ENCODE peak calls at places on chromosome 2, in four cellular contexts. One of them, this sample, is unnamed.
A peak's percentile ranks its signal among the peaks of the same experiment; 100 is the strongest.

GRCh38 chr2:233455491-233455890 is 101.2 kb downstream of the DGKD start:
- DNase-seq in NT2/D1: no peak
- DNase-seq in activated CD8-positive, alpha-beta memory T cell treated with anti-CD3 and anti-CD28 coated beads for 1 hour: no peak
- DNase-seq in activated naive CD4-positive, alpha-beta T cell treated with Interleukin-2 at 50 U/mL for 16 hours: no peak
- DNase-seq in this sample: no peak

GRCh38 chr2:222024934-222025890 is 273.6 kb downstream of the PAX3 start:
- DNase-seq in activated naive CD4-positive, alpha-beta T cell treated with Interleukin-2 at 50 U/mL for 16 hours: no peak
- DNase-seq in activated CD8-positive, alpha-beta memory T cell treated with anti-CD3 and anti-CD28 coated beads for 1 hour: no peak
- DNase-seq in NT2/D1: peak; percentile 83
- DNase-seq in this sample: peak; percentile 19

GRCh38 chr2:175030380-175031271 is 25.4 kb upstream of the CHN1 start:
- DNase-seq in activated CD8-positive, alpha-beta memory T cell treated with anti-CD3 and anti-CD28 coated beads for 1 hour: no peak
- DNase-seq in NT2/D1: peak; percentile 39
- DNase-seq in activated naive CD4-positive, alpha-beta T cell treated with Interleukin-2 at 50 U/mL for 16 hours: no peak
- DNase-seq in this sample: peak; percentile 80

GRCh38 chr2:215207791-215208367 is 69.5 kb upstream of the ABCA12 start:
- DNase-seq in NT2/D1: no peak
- DNase-seq in activated CD8-positive, alpha-beta memory T cell treated with anti-CD3 and anti-CD28 coated beads for 1 hour: no peak
- DNase-seq in activated naive CD4-positive, alpha-beta T cell treated with Interleukin-2 at 50 U/mL for 16 hours: no peak
- DNase-seq in this sample: no peak

GRCh38 chr2:85819811-85820510 is 66.2 kb downstream of the ATOH8 start:
- DNase-seq in NT2/D1: no peak
- DNase-seq in activated naive CD4-positive, alpha-beta T cell treated with Interleukin-2 at 50 U/mL for 16 hours: no peak
- DNase-seq in activated CD8-positive, alpha-beta memory T cell treated with anti-CD3 and anti-CD28 coated beads for 1 hour: no peak
- DNase-seq in this sample: no peak

GRCh38 chr2:120729410-120730052 is 6.1 kb upstream of the GLI2 start:
- DNase-seq in activated naive CD4-positive, alpha-beta T cell treated with Interleukin-2 at 50 U/mL for 16 hours: no peak
- DNase-seq in NT2/D1: no peak
- DNase-seq in activated CD8-positive, alpha-beta memory T cell treated with anti-CD3 and anti-CD28 coated beads for 1 hour: no peak
- DNase-seq in this sample: peak; percentile 70

GRCh38 chr2:182504903-182505302 is 78.1 kb upstream of the PDE1A start:
- DNase-seq in activated CD8-positive, alpha-beta memory T cell treated with anti-CD3 and anti-CD28 coated beads for 1 hour: no peak
- DNase-seq in activated naive CD4-positive, alpha-beta T cell treated with Interleukin-2 at 50 U/mL for 16 hours: no peak
- DNase-seq in NT2/D1: no peak
- DNase-seq in this sample: peak; percentile 75

GRCh38 chr2:216555274-216555673 is 56.6 kb downstream of the RPL37A start:
- DNase-seq in activated CD8-positive, alpha-beta memory T cell treated with anti-CD3 and anti-CD28 coated beads for 1 hour: no peak
- DNase-seq in activated naive CD4-positive, alpha-beta T cell treated with Interleukin-2 at 50 U/mL for 16 hours: no peak
- DNase-seq in NT2/D1: no peak
- DNase-seq in this sample: peak; percentile 76

GRCh38 chr2:129849559-129850160 is 129.8 kb upstream of the RAB6C start:
- DNase-seq in activated CD8-positive, alpha-beta memory T cell treated with anti-CD3 and anti-CD28 coated beads for 1 hour: no peak
- DNase-seq in activated naive CD4-positive, alpha-beta T cell treated with Interleukin-2 at 50 U/mL for 16 hours: no peak
- DNase-seq in NT2/D1: peak; percentile 84
- DNase-seq in this sample: peak; percentile 58

GRCh38 chr2:171837736-171838135 is 56.3 kb downstream of the SLC25A12 start:
- DNase-seq in NT2/D1: no peak
- DNase-seq in activated naive CD4-positive, alpha-beta T cell treated with Interleukin-2 at 50 U/mL for 16 hours: no peak
- DNase-seq in activated CD8-positive, alpha-beta memory T cell treated with anti-CD3 and anti-CD28 coated beads for 1 hour: no peak
- DNase-seq in this sample: peak; percentile 84

GRCh38 chr2:85887566-85888019 is 1.2 kb downstream of the ST3GAL5 start:
- DNase-seq in activated naive CD4-positive, alpha-beta T cell treated with Interleukin-2 at 50 U/mL for 16 hours: peak; percentile 53
- DNase-seq in activated CD8-positive, alpha-beta memory T cell treated with anti-CD3 and anti-CD28 coated beads for 1 hour: peak; percentile 35
- DNase-seq in NT2/D1: no peak
- DNase-seq in this sample: peak; percentile 73

GRCh38 chr2:235126771-235127170 is 175.0 kb downstream of the SH3BP4 start:
- DNase-seq in activated naive CD4-positive, alpha-beta T cell treated with Interleukin-2 at 50 U/mL for 16 hours: no peak
- DNase-seq in activated CD8-positive, alpha-beta memory T cell treated with anti-CD3 and anti-CD28 coated beads for 1 hour: no peak
- DNase-seq in NT2/D1: peak; percentile 88
- DNase-seq in this sample: no peak

GRCh38 chr2:200762127-200762526 is 49.6 kb upstream of the BZW1 start:
- DNase-seq in NT2/D1: no peak
- DNase-seq in activated naive CD4-positive, alpha-beta T cell treated with Interleukin-2 at 50 U/mL for 16 hours: no peak
- DNase-seq in activated CD8-positive, alpha-beta memory T cell treated with anti-CD3 and anti-CD28 coated beads for 1 hour: no peak
- DNase-seq in this sample: no peak

GRCh38 chr2:188046437-188046836 is 245.2 kb upstream of the GULP1 start:
- DNase-seq in activated naive CD4-positive, alpha-beta T cell treated with Interleukin-2 at 50 U/mL for 16 hours: no peak
- DNase-seq in activated CD8-positive, alpha-beta memory T cell treated with anti-CD3 and anti-CD28 coated beads for 1 hour: no peak
- DNase-seq in NT2/D1: no peak
- DNase-seq in this sample: peak; percentile 55

GRCh38 chr2:172404824-172405223 is 22.6 kb upstream of the ITGA6 start:
- DNase-seq in activated naive CD4-positive, alpha-beta T cell treated with Interleukin-2 at 50 U/mL for 16 hours: no peak
- DNase-seq in NT2/D1: no peak
- DNase-seq in activated CD8-positive, alpha-beta memory T cell treated with anti-CD3 and anti-CD28 coated beads for 1 hour: no peak
- DNase-seq in this sample: peak; percentile 35

GRCh38 chr2:166417669-166418068 is 41.9 kb upstream of the SCN9A start:
- DNase-seq in activated naive CD4-positive, alpha-beta T cell treated with Interleukin-2 at 50 U/mL for 16 hours: no peak
- DNase-seq in NT2/D1: peak; percentile 5
- DNase-seq in activated CD8-positive, alpha-beta memory T cell treated with anti-CD3 and anti-CD28 coated beads for 1 hour: no peak
- DNase-seq in this sample: peak; percentile 62

GRCh38 chr2:29463181-29463900 is 348.1 kb downstream of the CLIP4 start:
- DNase-seq in NT2/D1: no peak
- DNase-seq in activated naive CD4-positive, alpha-beta T cell treated with Interleukin-2 at 50 U/mL for 16 hours: no peak
- DNase-seq in activated CD8-positive, alpha-beta memory T cell treated with anti-CD3 and anti-CD28 coated beads for 1 hour: no peak
- DNase-seq in this sample: peak; percentile 90

GRCh38 chr2:44938287-44939073 is 3.0 kb upstream of the SIX3 start:
- DNase-seq in NT2/D1: no peak
- DNase-seq in activated CD8-positive, alpha-beta memory T cell treated with anti-CD3 and anti-CD28 coated beads for 1 hour: no peak
- DNase-seq in activated naive CD4-positive, alpha-beta T cell treated with Interleukin-2 at 50 U/mL for 16 hours: no peak
- DNase-seq in this sample: no peak

GRCh38 chr2:167144179-167144898 is 256.1 kb downstream of the XIRP2 start:
- DNase-seq in NT2/D1: no peak
- DNase-seq in activated naive CD4-positive, alpha-beta T cell treated with Interleukin-2 at 50 U/mL for 16 hours: no peak
- DNase-seq in activated CD8-positive, alpha-beta memory T cell treated with anti-CD3 and anti-CD28 coated beads for 1 hour: no peak
- DNase-seq in this sample: peak; percentile 52

GRCh38 chr2:160282063-160282580 is 82.0 kb upstream of the ITGB6 start:
- DNase-seq in activated naive CD4-positive, alpha-beta T cell treated with Interleukin-2 at 50 U/mL for 16 hours: no peak
- DNase-seq in activated CD8-positive, alpha-beta memory T cell treated with anti-CD3 and anti-CD28 coated beads for 1 hour: no peak
- DNase-seq in NT2/D1: no peak
- DNase-seq in this sample: peak; percentile 75

GRCh38 chr2:66477125-66477842 is 42.4 kb downstream of the MEIS1 start:
- DNase-seq in activated CD8-positive, alpha-beta memory T cell treated with anti-CD3 and anti-CD28 coated beads for 1 hour: no peak
- DNase-seq in activated naive CD4-positive, alpha-beta T cell treated with Interleukin-2 at 50 U/mL for 16 hours: no peak
- DNase-seq in NT2/D1: no peak
- DNase-seq in this sample: no peak

GRCh38 chr2:109066501-109066900 is 62.5 kb upstream of the SH3RF3 start:
- DNase-seq in activated naive CD4-positive, alpha-beta T cell treated with Interleukin-2 at 50 U/mL for 16 hours: no peak
- DNase-seq in NT2/D1: no peak
- DNase-seq in activated CD8-positive, alpha-beta memory T cell treated with anti-CD3 and anti-CD28 coated beads for 1 hour: no peak
- DNase-seq in this sample: no peak

GRCh38 chr2:154457291-154457690 is 241.2 kb upstream of the KCNJ3 start:
- DNase-seq in activated CD8-positive, alpha-beta memory T cell treated with anti-CD3 and anti-CD28 coated beads for 1 hour: no peak
- DNase-seq in NT2/D1: no peak
- DNase-seq in activated naive CD4-positive, alpha-beta T cell treated with Interleukin-2 at 50 U/mL for 16 hours: no peak
- DNase-seq in this sample: peak; percentile 36

GRCh38 chr2:241956521-241957110 is 87.1 kb downstream of the RTP5 start:
- DNase-seq in activated naive CD4-positive, alpha-beta T cell treated with Interleukin-2 at 50 U/mL for 16 hours: no peak
- DNase-seq in activated CD8-positive, alpha-beta memory T cell treated with anti-CD3 and anti-CD28 coated beads for 1 hour: no peak
- DNase-seq in NT2/D1: no peak
- DNase-seq in this sample: no peak

GRCh38 chr2:56014075-56014730 is 90.6 kb upstream of the EFEMP1 start:
- DNase-seq in NT2/D1: no peak
- DNase-seq in activated naive CD4-positive, alpha-beta T cell treated with Interleukin-2 at 50 U/mL for 16 hours: no peak
- DNase-seq in activated CD8-positive, alpha-beta memory T cell treated with anti-CD3 and anti-CD28 coated beads for 1 hour: no peak
- DNase-seq in this sample: no peak

GRCh38 chr2:160054984-160055725 is 7.3 kb downstream of the PLA2R1 start:
- DNase-seq in activated CD8-positive, alpha-beta memory T cell treated with anti-CD3 and anti-CD28 coated beads for 1 hour: no peak
- DNase-seq in NT2/D1: peak; percentile 86
- DNase-seq in activated naive CD4-positive, alpha-beta T cell treated with Interleukin-2 at 50 U/mL for 16 hours: no peak
- DNase-seq in this sample: no peak

GRCh38 chr2:28736034-28736433 is 15.6 kb upstream of the PPP1CB start:
- DNase-seq in activated naive CD4-positive, alpha-beta T cell treated with Interleukin-2 at 50 U/mL for 16 hours: no peak
- DNase-seq in NT2/D1: no peak
- DNase-seq in activated CD8-positive, alpha-beta memory T cell treated with anti-CD3 and anti-CD28 coated beads for 1 hour: no peak
- DNase-seq in this sample: peak; percentile 74

GRCh38 chr2:188527110-188527509 is 235.4 kb downstream of the GULP1 start:
- DNase-seq in activated naive CD4-positive, alpha-beta T cell treated with Interleukin-2 at 50 U/mL for 16 hours: no peak
- DNase-seq in NT2/D1: no peak
- DNase-seq in activated CD8-positive, alpha-beta memory T cell treated with anti-CD3 and anti-CD28 coated beads for 1 hour: no peak
- DNase-seq in this sample: peak; percentile 28

GRCh38 chr2:224778474-224778877 is 62.3 kb upstream of the CCDC195 start:
- DNase-seq in NT2/D1: peak; percentile 25
- DNase-seq in activated CD8-positive, alpha-beta memory T cell treated with anti-CD3 and anti-CD28 coated beads for 1 hour: peak; percentile 20
- DNase-seq in activated naive CD4-positive, alpha-beta T cell treated with Interleukin-2 at 50 U/mL for 16 hours: peak; percentile 61
- DNase-seq in this sample: peak; percentile 57

GRCh38 chr2:188403676-188404075 is 112.0 kb downstream of the GULP1 start:
- DNase-seq in NT2/D1: no peak
- DNase-seq in activated naive CD4-positive, alpha-beta T cell treated with Interleukin-2 at 50 U/mL for 16 hours: no peak
- DNase-seq in activated CD8-positive, alpha-beta memory T cell treated with anti-CD3 and anti-CD28 coated beads for 1 hour: no peak
- DNase-seq in this sample: no peak

GRCh38 chr2:68569604-68570003 is 73.8 kb upstream of the PROKR1 start:
- DNase-seq in NT2/D1: no peak
- DNase-seq in activated naive CD4-positive, alpha-beta T cell treated with Interleukin-2 at 50 U/mL for 16 hours: no peak
- DNase-seq in activated CD8-positive, alpha-beta memory T cell treated with anti-CD3 and anti-CD28 coated beads for 1 hour: no peak
- DNase-seq in this sample: peak; percentile 14

GRCh38 chr2:196309646-196310045 is 138.3 kb upstream of the STK17B start:
- DNase-seq in activated naive CD4-positive, alpha-beta T cell treated with Interleukin-2 at 50 U/mL for 16 hours: no peak
- DNase-seq in NT2/D1: no peak
- DNase-seq in activated CD8-positive, alpha-beta memory T cell treated with anti-CD3 and anti-CD28 coated beads for 1 hour: no peak
- DNase-seq in this sample: no peak

GRCh38 chr2:240248981-240249422 is 108.5 kb upstream of the OTOS start:
- DNase-seq in activated CD8-positive, alpha-beta memory T cell treated with anti-CD3 and anti-CD28 coated beads for 1 hour: no peak
- DNase-seq in activated naive CD4-positive, alpha-beta T cell treated with Interleukin-2 at 50 U/mL for 16 hours: no peak
- DNase-seq in NT2/D1: no peak
- DNase-seq in this sample: no peak

This sample was measured in LHCN-M2.